ENCODE peak calls at places on chromosomes 2 and 18, in six cellular contexts. One of them, this sample, is unnamed. For H3K4me1, the result is how much of the 10 kb centered on the place peaks cover.

GRCh38 chr2:109166811-109167210 is 37.8 kb downstream of the SH3RF3 start:
- DNase-seq in GM23338: no peak
- DNase-seq in thoracic aorta: no peak
- DNase-seq in adrenal gland: no peak
- DNase-seq in HepG2: no peak
- DNase-seq in psoas muscle: no peak
- DNase-seq in this sample: no peak

GRCh38 chr2:174333017-174333501 is 1.7 kb upstream of the SP9 start:
- DNase-seq in HepG2: no peak
- DNase-seq in thoracic aorta: no peak
- DNase-seq in adrenal gland: no peak
- DNase-seq in GM23338: no peak
- DNase-seq in psoas muscle: no peak
- DNase-seq in this sample: no peak

GRCh38 chr18:65750421-65751144 is at the start of gene CDH7:
- DNase-seq in psoas muscle: peak
- DNase-seq in thoracic aorta: no peak
- DNase-seq in HepG2: no peak
- DNase-seq in adrenal gland: no peak
- DNase-seq in GM23338: peak
- DNase-seq in this sample: no peak

GRCh38 chr2:70685771-70686171 is 82.2 kb downstream of the ADD2 start:
- DNase-seq in GM23338: no peak
- DNase-seq in psoas muscle: no peak
- DNase-seq in adrenal gland: no peak
- DNase-seq in thoracic aorta: no peak
- DNase-seq in HepG2: no peak
- DNase-seq in this sample: no peak

GRCh38 chr2:236547725-236548124 is 21.9 kb upstream of the ACKR3 start:
- DNase-seq in HepG2: no peak
- DNase-seq in adrenal gland: no peak
- DNase-seq in thoracic aorta: no peak
- DNase-seq in GM23338: no peak
- DNase-seq in psoas muscle: no peak
- DNase-seq in this sample: no peak

GRCh38 chr2:207683438-207683837 is 28.0 kb upstream of the CCNYL1 start:
- DNase-seq in adrenal gland: no peak
- DNase-seq in thoracic aorta: no peak
- DNase-seq in GM23338: no peak
- DNase-seq in HepG2: no peak
- DNase-seq in psoas muscle: no peak
- DNase-seq in this sample: no peak

GRCh38 chr2:179837408-179837807 is 24.0 kb downstream of the ZNF385B start:
- DNase-seq in thoracic aorta: no peak
- DNase-seq in adrenal gland: peak
- DNase-seq in GM23338: no peak
- DNase-seq in psoas muscle: no peak
- DNase-seq in HepG2: peak
- DNase-seq in this sample: no peak

GRCh38 chr2:28993211-28993960 is 12.3 kb downstream of the TOGARAM2 start:
- DNase-seq in GM23338: no peak
- DNase-seq in psoas muscle: peak
- DNase-seq in thoracic aorta: no peak
- DNase-seq in HepG2: no peak
- DNase-seq in adrenal gland: no peak
- DNase-seq in this sample: no peak

GRCh38 chr2:238105506-238106338 is 5.6 kb downstream of the ESPNL start:
- DNase-seq in GM23338: no peak
- DNase-seq in thoracic aorta: peak
- DNase-seq in adrenal gland: no peak
- DNase-seq in HepG2: no peak
- DNase-seq in psoas muscle: peak
- DNase-seq in this sample: no peak

GRCh38 chr2:96802721-96803120 is 13.3 kb upstream of the CNNM3 start:
- DNase-seq in HepG2: no peak
- DNase-seq in thoracic aorta: no peak
- DNase-seq in adrenal gland: no peak
- DNase-seq in GM23338: no peak
- DNase-seq in psoas muscle: peak
- DNase-seq in this sample: no peak

GRCh38 chr2:75194184-75194868 is 5.0 kb downstream of the TACR1 start:
- DNase-seq in GM23338: peak
- DNase-seq in thoracic aorta: no peak
- DNase-seq in adrenal gland: no peak
- DNase-seq in HepG2: no peak
- DNase-seq in psoas muscle: no peak
- DNase-seq in this sample: no peak

GRCh38 chr2:165634855-165635254 is 159.2 kb downstream of the GALNT3 start:
- DNase-seq in psoas muscle: no peak
- DNase-seq in HepG2: no peak
- DNase-seq in GM23338: peak
- DNase-seq in adrenal gland: peak
- DNase-seq in thoracic aorta: no peak
- DNase-seq in this sample: peak

GRCh38 chr2:128584296-128584900 is 265.7 kb upstream of the HS6ST1 start:
- DNase-seq in psoas muscle: no peak
- DNase-seq in adrenal gland: no peak
- DNase-seq in HepG2: no peak
- DNase-seq in thoracic aorta: no peak
- DNase-seq in GM23338: no peak
- DNase-seq in this sample: no peak

GRCh38 chr2:27901219-27901618 is 10.7 kb downstream of the BABAM2 start:
- DNase-seq in psoas muscle: peak
- DNase-seq in adrenal gland: peak
- DNase-seq in GM23338: no peak
- DNase-seq in HepG2: no peak
- DNase-seq in thoracic aorta: no peak
- DNase-seq in this sample: no peak

GRCh38 chr18:14945984-14946383 is 198.0 kb downstream of the ANKRD30B start:
- DNase-seq in GM23338: no peak
- DNase-seq in thoracic aorta: no peak
- DNase-seq in HepG2: no peak
- DNase-seq in adrenal gland: no peak
- DNase-seq in psoas muscle: no peak
- DNase-seq in this sample: no peak

GRCh38 chr18:78074400-78075020 is 824.9 kb downstream of the GALR1 start:
- DNase-seq in GM23338: no peak
- DNase-seq in HepG2: no peak
- DNase-seq in thoracic aorta: no peak
- DNase-seq in psoas muscle: no peak
- DNase-seq in adrenal gland: no peak
- DNase-seq in this sample: no peak

GRCh38 chr2:224545884-224546644 is 39.1 kb downstream of the CUL3 start:
- DNase-seq in thoracic aorta: no peak
- DNase-seq in psoas muscle: no peak
- DNase-seq in adrenal gland: no peak
- DNase-seq in HepG2: no peak
- DNase-seq in GM23338: no peak
- DNase-seq in this sample: no peak

GRCh38 chr18:48889981-48890735 is 60.6 kb downstream of the SMAD7 start:
- DNase-seq in psoas muscle: no peak
- DNase-seq in HepG2: no peak
- DNase-seq in thoracic aorta: no peak
- DNase-seq in adrenal gland: no peak
- DNase-seq in GM23338: no peak
- DNase-seq in this sample: no peak
- TF ChIP-seq CTCF in psoas muscle: no peak
- TF ChIP-seq CTCF in HepG2: no peak
- TF ChIP-seq CTCF in thoracic aorta: no peak
- TF ChIP-seq CTCF in adrenal gland: no peak
- TF ChIP-seq CTCF in GM23338: no peak
- TF ChIP-seq CTCF in this sample: no peak

DNA sequence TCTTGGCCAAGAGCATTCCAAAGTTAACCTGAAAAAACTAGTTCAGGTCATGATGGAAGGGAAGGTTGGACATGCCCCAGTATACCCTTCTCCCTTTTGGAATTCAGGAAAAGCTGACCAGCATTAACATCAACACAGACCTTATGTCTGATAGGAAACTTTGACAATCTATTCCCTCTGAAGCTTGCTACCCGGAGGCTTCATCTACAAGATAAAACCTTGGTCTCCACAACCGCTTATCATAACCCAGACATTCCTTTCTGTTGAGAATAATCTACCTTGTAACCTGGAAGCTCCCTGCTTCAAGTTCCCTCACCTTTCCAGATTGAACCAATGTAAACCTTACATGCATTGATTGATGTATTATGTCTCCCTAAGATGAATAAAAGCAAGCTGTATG is 24.7 kb upstream of the IL37 start:
- DNase-seq in HepG2: no peak
- DNase-seq in thoracic aorta: no peak
- DNase-seq in psoas muscle: no peak
- DNase-seq in GM23338: no peak
- DNase-seq in adrenal gland: no peak
- DNase-seq in this sample: no peak
- H3K4me1 ChIP-seq in HepG2: under half
- H3K4me1 ChIP-seq in thoracic aorta: under half
- H3K4me1 ChIP-seq in psoas muscle: under half
- H3K4me1 ChIP-seq in GM23338: under half
- H3K4me1 ChIP-seq in adrenal gland: under half
- H3K4me1 ChIP-seq in this sample: under half

GRCh38 chr2:39119732-39120520 is 925 bp downstream of the SOS1 start:
- DNase-seq in adrenal gland: peak
- DNase-seq in thoracic aorta: no peak
- DNase-seq in GM23338: peak
- DNase-seq in psoas muscle: peak
- DNase-seq in HepG2: peak
- DNase-seq in this sample: peak

GRCh38 chr2:39120771-39121522 is at the start of gene SOS1:
- DNase-seq in HepG2: peak
- DNase-seq in GM23338: peak
- DNase-seq in psoas muscle: peak
- DNase-seq in thoracic aorta: peak
- DNase-seq in adrenal gland: peak
- DNase-seq in this sample: peak

GRCh38 chr2:39120521-39120770 is 405 bp downstream of the SOS1 start:
- DNase-seq in thoracic aorta: no peak
- DNase-seq in adrenal gland: no peak
- DNase-seq in psoas muscle: no peak
- DNase-seq in GM23338: no peak
- DNase-seq in HepG2: no peak
- DNase-seq in this sample: no peak

GRCh38 chr2:39121523-39122063 is 742 bp upstream of the SOS1 start:
- DNase-seq in GM23338: no peak
- DNase-seq in adrenal gland: no peak
- DNase-seq in psoas muscle: no peak
- DNase-seq in HepG2: no peak
- DNase-seq in thoracic aorta: no peak
- DNase-seq in this sample: peak

DNA sequence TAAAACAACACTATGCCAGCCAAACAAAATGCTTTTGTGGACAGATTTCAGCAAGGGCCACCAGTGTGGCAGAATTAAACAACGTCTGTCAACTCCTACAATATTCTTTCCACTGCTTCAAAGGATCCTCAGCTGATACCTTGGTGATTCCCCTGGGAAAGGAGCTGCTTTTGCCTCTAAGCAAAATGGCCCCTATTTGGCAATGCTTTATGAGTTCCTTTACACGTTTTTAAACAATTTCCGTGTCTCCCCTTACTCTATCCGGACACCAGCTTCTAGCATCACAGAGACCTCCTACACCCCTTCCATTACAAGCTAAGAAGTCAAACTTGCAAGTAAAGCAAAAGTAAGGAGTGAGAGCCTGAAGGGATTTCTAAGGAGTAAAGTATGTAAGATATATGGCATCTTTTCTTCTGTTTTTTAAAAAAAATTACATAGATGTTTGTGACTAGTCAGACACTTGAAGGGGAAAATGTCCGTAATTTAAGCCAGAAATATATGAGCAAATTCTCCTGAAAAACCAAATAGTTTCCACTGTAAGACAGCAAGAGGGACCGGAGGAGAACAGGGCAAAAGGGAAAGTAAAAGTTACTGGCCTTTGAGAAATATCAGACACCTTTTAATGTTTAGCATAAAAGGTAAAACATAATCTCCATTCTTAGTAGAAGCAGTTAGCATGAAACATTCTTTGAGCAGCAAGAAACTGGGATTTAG is 1.9 kb downstream of the SOS1 start:
- DNase-seq in psoas muscle: no peak
- DNase-seq in HepG2: no peak
- DNase-seq in adrenal gland: no peak
- DNase-seq in GM23338: no peak
- DNase-seq in thoracic aorta: no peak
- DNase-seq in this sample: no peak
- H3K4me3 ChIP-seq in psoas muscle: peak
- H3K4me3 ChIP-seq in HepG2: peak
- H3K4me3 ChIP-seq in adrenal gland: no peak
- H3K4me3 ChIP-seq in GM23338: peak
- H3K4me3 ChIP-seq in thoracic aorta: peak
- H3K4me3 ChIP-seq in this sample: peak

GRCh38 chr2:181430406-181431199 is 26.6 kb upstream of the ITGA4 start:
- DNase-seq in adrenal gland: no peak
- DNase-seq in thoracic aorta: no peak
- DNase-seq in psoas muscle: no peak
- DNase-seq in HepG2: no peak
- DNase-seq in GM23338: peak
- DNase-seq in this sample: no peak
- TF ChIP-seq CTCF in adrenal gland: no peak
- TF ChIP-seq CTCF in thoracic aorta: no peak
- TF ChIP-seq CTCF in psoas muscle: peak
- TF ChIP-seq CTCF in HepG2: no peak
- TF ChIP-seq CTCF in GM23338: peak
- TF ChIP-seq CTCF in this sample: no peak

GRCh38 chr2:39413063-39413722 is 23.9 kb downstream of the MAP4K3 start:
- DNase-seq in adrenal gland: no peak
- DNase-seq in GM23338: no peak
- DNase-seq in HepG2: peak
- DNase-seq in psoas muscle: no peak
- DNase-seq in thoracic aorta: no peak
- DNase-seq in this sample: no peak
- H3K4me1 ChIP-seq in adrenal gland: half or more
- H3K4me1 ChIP-seq in GM23338: half or more
- H3K4me1 ChIP-seq in HepG2: half or more
- H3K4me1 ChIP-seq in psoas muscle: half or more
- H3K4me1 ChIP-seq in thoracic aorta: half or more
- H3K4me1 ChIP-seq in this sample: under half

GRCh38 chr18:76801567-76802505 is 20.5 kb upstream of the ZNF236 start:
- DNase-seq in psoas muscle: peak
- DNase-seq in adrenal gland: peak
- DNase-seq in HepG2: peak
- DNase-seq in thoracic aorta: no peak
- DNase-seq in GM23338: peak
- DNase-seq in this sample: peak
- H3K4me3 ChIP-seq in psoas muscle: peak
- H3K4me3 ChIP-seq in adrenal gland: no peak
- H3K4me3 ChIP-seq in HepG2: peak
- H3K4me3 ChIP-seq in thoracic aorta: peak
- H3K4me3 ChIP-seq in GM23338: peak
- H3K4me3 ChIP-seq in this sample: peak